ENCODE peak calls at places on chromosomes 12 and 14, in eight cellular contexts. One of them, this sample, is unnamed.
A peak's percentile ranks its signal among the peaks of the same experiment; 100 is the strongest.

GRCh38 chr14:91636604-91637003 is 95.3 kb downstream of the CATSPERB start:
- DNase-seq in lung: no peak
- DNase-seq in Caco-2: no peak
- DNase-seq in cardiac fibroblast: peak; percentile 15
- DNase-seq in tibial nerve: no peak
- DNase-seq in left ventricle myocardium inferior: no peak
- DNase-seq in WERI-Rb-1: no peak
- DNase-seq in heart right ventricle: no peak
- DNase-seq in this sample: no peak

GRCh38 chr12:101963703-101964102 is 86.3 kb downstream of the DRAM1 start:
- DNase-seq in lung: no peak
- DNase-seq in Caco-2: no peak
- DNase-seq in cardiac fibroblast: no peak
- DNase-seq in tibial nerve: no peak
- DNase-seq in left ventricle myocardium inferior: no peak
- DNase-seq in WERI-Rb-1: no peak
- DNase-seq in heart right ventricle: peak; percentile 16
- DNase-seq in this sample: no peak

GRCh38 chr12:130286041-130286440 is 51.6 kb upstream of the PIWIL1 start:
- DNase-seq in lung: no peak
- DNase-seq in Caco-2: no peak
- DNase-seq in cardiac fibroblast: no peak
- DNase-seq in tibial nerve: no peak
- DNase-seq in left ventricle myocardium inferior: no peak
- DNase-seq in WERI-Rb-1: peak; percentile 83
- DNase-seq in heart right ventricle: no peak
- DNase-seq in this sample: no peak

GRCh38 chr12:110582286-110583136 is 607 bp downstream of the PPTC7 start:
- DNase-seq in lung: peak; percentile 56
- DNase-seq in Caco-2: peak; percentile 48
- DNase-seq in cardiac fibroblast: peak; percentile 60
- DNase-seq in tibial nerve: peak; percentile 22
- DNase-seq in left ventricle myocardium inferior: peak; percentile 62
- DNase-seq in WERI-Rb-1: peak; percentile 36
- DNase-seq in heart right ventricle: peak; percentile 61
- DNase-seq in this sample: no peak

GRCh38 chr12:49146406-49146805 is 15.2 kb upstream of the TUBA1B start:
- DNase-seq in lung: no peak
- DNase-seq in Caco-2: no peak
- DNase-seq in cardiac fibroblast: no peak
- DNase-seq in tibial nerve: no peak
- DNase-seq in left ventricle myocardium inferior: no peak
- DNase-seq in WERI-Rb-1: no peak
- DNase-seq in heart right ventricle: no peak
- DNase-seq in this sample: no peak

GRCh38 chr12:5102261-5102789 is 58.6 kb downstream of the KCNA5 start:
- DNase-seq in lung: no peak
- DNase-seq in Caco-2: no peak
- DNase-seq in cardiac fibroblast: peak; percentile 87
- DNase-seq in tibial nerve: no peak
- DNase-seq in left ventricle myocardium inferior: no peak
- DNase-seq in WERI-Rb-1: no peak
- DNase-seq in heart right ventricle: no peak
- DNase-seq in this sample: no peak

GRCh38 chr14:76784881-76785280 is 23.6 kb downstream of the VASH1 start:
- DNase-seq in lung: peak; percentile 65
- DNase-seq in Caco-2: peak; percentile 81
- DNase-seq in cardiac fibroblast: peak; percentile 79
- DNase-seq in tibial nerve: peak; percentile 52
- DNase-seq in left ventricle myocardium inferior: peak; percentile 84
- DNase-seq in WERI-Rb-1: peak; percentile 90
- DNase-seq in heart right ventricle: peak; percentile 82
- DNase-seq in this sample: peak; percentile 29

GRCh38 chr14:105247715-105248367 is 492 bp upstream of the BTBD6 start:
- DNase-seq in lung: no peak
- DNase-seq in Caco-2: no peak
- DNase-seq in cardiac fibroblast: no peak
- DNase-seq in tibial nerve: no peak
- DNase-seq in left ventricle myocardium inferior: no peak
- DNase-seq in WERI-Rb-1: no peak
- DNase-seq in heart right ventricle: no peak
- DNase-seq in this sample: no peak

GRCh38 chr12:75560167-75560566 is 48.8 kb upstream of the KRR1 start:
- DNase-seq in lung: no peak
- DNase-seq in Caco-2: no peak
- DNase-seq in cardiac fibroblast: peak; percentile 76
- DNase-seq in tibial nerve: no peak
- DNase-seq in left ventricle myocardium inferior: no peak
- DNase-seq in WERI-Rb-1: no peak
- DNase-seq in heart right ventricle: no peak
- DNase-seq in this sample: peak; percentile 39

GRCh38 chr14:64114166-64114565 is 180.0 kb downstream of the ESR2 start:
- DNase-seq in lung: no peak
- DNase-seq in Caco-2: no peak
- DNase-seq in cardiac fibroblast: peak; percentile 56
- DNase-seq in tibial nerve: no peak
- DNase-seq in left ventricle myocardium inferior: no peak
- DNase-seq in WERI-Rb-1: peak; percentile 66
- DNase-seq in heart right ventricle: no peak
- DNase-seq in this sample: peak; percentile 28

GRCh38 chr12:48978291-48978740 is at the start of gene WNT1:
- DNase-seq in lung: no peak
- DNase-seq in Caco-2: no peak
- DNase-seq in cardiac fibroblast: no peak
- DNase-seq in tibial nerve: no peak
- DNase-seq in left ventricle myocardium inferior: no peak
- DNase-seq in WERI-Rb-1: no peak
- DNase-seq in heart right ventricle: no peak
- DNase-seq in this sample: no peak

GRCh38 chr14:25015761-25016160 is 34.2 kb downstream of the STXBP6 start:
- DNase-seq in lung: no peak
- DNase-seq in Caco-2: no peak
- DNase-seq in cardiac fibroblast: no peak
- DNase-seq in tibial nerve: no peak
- DNase-seq in left ventricle myocardium inferior: no peak
- DNase-seq in WERI-Rb-1: no peak
- DNase-seq in heart right ventricle: no peak
- DNase-seq in this sample: no peak

GRCh38 chr14:88492272-88493089 is 62.3 kb downstream of the PTPN21 start:
- DNase-seq in lung: peak; percentile 83
- DNase-seq in Caco-2: peak; percentile 73
- DNase-seq in cardiac fibroblast: peak; percentile 85
- DNase-seq in tibial nerve: peak; percentile 42
- DNase-seq in left ventricle myocardium inferior: no peak
- DNase-seq in WERI-Rb-1: peak; percentile 82
- DNase-seq in heart right ventricle: no peak
- DNase-seq in this sample: peak; percentile 32

GRCh38 chr12:32987526-32987925 is 90.9 kb upstream of the PKP2 start:
- DNase-seq in lung: no peak
- DNase-seq in Caco-2: peak; percentile 85
- DNase-seq in cardiac fibroblast: no peak
- DNase-seq in tibial nerve: no peak
- DNase-seq in left ventricle myocardium inferior: no peak
- DNase-seq in WERI-Rb-1: no peak
- DNase-seq in heart right ventricle: no peak
- DNase-seq in this sample: no peak

GRCh38 chr12:92403210-92404175 is 257.8 kb upstream of the BTG1 start:
- DNase-seq in lung: no peak
- DNase-seq in Caco-2: no peak
- DNase-seq in cardiac fibroblast: no peak
- DNase-seq in tibial nerve: no peak
- DNase-seq in left ventricle myocardium inferior: no peak
- DNase-seq in WERI-Rb-1: peak; percentile 9
- DNase-seq in heart right ventricle: no peak
- DNase-seq in this sample: peak; percentile 98

GRCh38 chr14:96170961-96171592 is 33.6 kb upstream of the BDKRB2 start:
- DNase-seq in lung: no peak
- DNase-seq in Caco-2: no peak
- DNase-seq in cardiac fibroblast: no peak
- DNase-seq in tibial nerve: no peak
- DNase-seq in left ventricle myocardium inferior: no peak
- DNase-seq in WERI-Rb-1: no peak
- DNase-seq in heart right ventricle: no peak
- DNase-seq in this sample: no peak

GRCh38 chr12:79373896-79374499 is 316.8 kb downstream of the PAWR start:
- DNase-seq in lung: no peak
- DNase-seq in Caco-2: peak; percentile 46
- DNase-seq in cardiac fibroblast: peak; percentile 38
- DNase-seq in tibial nerve: no peak
- DNase-seq in left ventricle myocardium inferior: no peak
- DNase-seq in WERI-Rb-1: peak; percentile 45
- DNase-seq in heart right ventricle: no peak
- DNase-seq in this sample: no peak

GRCh38 chr14:99038401-99038800 is 233.6 kb downstream of the BCL11B start:
- DNase-seq in lung: no peak
- DNase-seq in Caco-2: no peak
- DNase-seq in cardiac fibroblast: no peak
- DNase-seq in tibial nerve: no peak
- DNase-seq in left ventricle myocardium inferior: no peak
- DNase-seq in WERI-Rb-1: no peak
- DNase-seq in heart right ventricle: no peak
- DNase-seq in this sample: no peak

GRCh38 chr14:99039316-99040041 is 232.5 kb downstream of the BCL11B start:
- DNase-seq in lung: no peak
- DNase-seq in Caco-2: no peak
- DNase-seq in cardiac fibroblast: no peak
- DNase-seq in tibial nerve: no peak
- DNase-seq in left ventricle myocardium inferior: no peak
- DNase-seq in WERI-Rb-1: no peak
- DNase-seq in heart right ventricle: no peak
- DNase-seq in this sample: no peak

GRCh38 chr14:99036594-99037293 is 235.3 kb downstream of the BCL11B start:
- DNase-seq in lung: no peak
- DNase-seq in Caco-2: no peak
- DNase-seq in cardiac fibroblast: no peak
- DNase-seq in tibial nerve: no peak
- DNase-seq in left ventricle myocardium inferior: peak; percentile 30
- DNase-seq in WERI-Rb-1: no peak
- DNase-seq in heart right ventricle: peak; percentile 38
- DNase-seq in this sample: no peak

GRCh38 chr14:99035712-99036593 is 236.0 kb downstream of the BCL11B start:
- DNase-seq in lung: peak; percentile 63
- DNase-seq in Caco-2: peak; percentile 46
- DNase-seq in cardiac fibroblast: peak; percentile 50
- DNase-seq in tibial nerve: peak; percentile 63
- DNase-seq in left ventricle myocardium inferior: peak; percentile 81
- DNase-seq in WERI-Rb-1: no peak
- DNase-seq in heart right ventricle: peak; percentile 80
- DNase-seq in this sample: peak; percentile 93

DNA sequence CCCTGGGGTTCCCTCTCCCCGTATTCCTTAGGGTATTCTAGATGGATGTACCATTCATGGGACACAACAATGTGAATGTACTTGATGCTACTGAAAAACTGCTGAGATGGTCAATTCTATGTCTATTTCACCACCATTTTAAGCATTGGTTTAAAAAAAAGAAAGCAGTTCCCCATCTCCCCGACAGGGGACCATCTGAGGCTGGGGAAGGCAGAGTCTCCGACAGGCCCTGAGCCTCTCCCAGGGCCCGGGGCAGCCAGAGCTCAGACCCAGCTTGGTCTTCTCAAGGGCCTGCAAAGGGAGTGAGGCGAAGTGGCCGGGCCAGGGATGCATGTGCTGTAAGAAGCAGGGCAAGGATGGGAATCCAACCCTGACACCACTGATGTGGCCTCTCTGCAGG is 234.2 kb downstream of the BCL11B start:
- DNase-seq in lung: no peak
- DNase-seq in Caco-2: no peak
- DNase-seq in cardiac fibroblast: no peak
- DNase-seq in tibial nerve: no peak
- DNase-seq in left ventricle myocardium inferior: no peak
- DNase-seq in WERI-Rb-1: no peak
- DNase-seq in heart right ventricle: no peak
- DNase-seq in this sample: no peak
- TF ChIP-seq CTCF in lung: no peak
- TF ChIP-seq CTCF in Caco-2: no peak
- TF ChIP-seq CTCF in cardiac fibroblast: no peak
- TF ChIP-seq CTCF in tibial nerve: no peak
- TF ChIP-seq CTCF in left ventricle myocardium inferior: no peak
- TF ChIP-seq CTCF in WERI-Rb-1: peak; percentile 25
- TF ChIP-seq CTCF in heart right ventricle: no peak
- TF ChIP-seq CTCF in this sample: peak; percentile 15

DNA sequence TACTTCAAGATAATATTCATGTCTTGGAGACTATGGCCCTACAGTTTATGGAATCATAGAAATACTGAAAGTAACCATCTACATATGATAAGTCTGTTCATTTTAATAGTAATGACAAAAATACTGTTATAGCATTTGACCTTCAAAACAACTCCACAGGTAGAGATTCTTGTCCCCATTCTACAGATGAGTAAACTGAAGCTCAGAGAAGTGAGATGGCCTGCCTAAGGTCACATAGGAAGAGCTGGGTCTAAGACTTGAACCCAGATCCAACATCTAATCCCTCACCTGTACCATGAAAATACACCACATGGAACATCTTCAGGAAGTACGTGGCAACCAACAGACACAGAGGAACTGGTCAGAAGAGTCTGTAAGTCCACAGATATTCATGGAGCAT is 7.0 kb upstream of the WSCD2 start:
- DNase-seq in lung: no peak
- DNase-seq in Caco-2: no peak
- DNase-seq in cardiac fibroblast: no peak
- DNase-seq in tibial nerve: no peak
- DNase-seq in left ventricle myocardium inferior: no peak
- DNase-seq in WERI-Rb-1: no peak
- DNase-seq in heart right ventricle: no peak
- DNase-seq in this sample: no peak
- H3K4me3 ChIP-seq in lung: no peak overlapping the region
- H3K4me3 ChIP-seq in Caco-2: no peak overlapping the region
- H3K4me3 ChIP-seq in cardiac fibroblast: no peak overlapping the region
- H3K4me3 ChIP-seq in tibial nerve: no peak overlapping the region
- H3K4me3 ChIP-seq in left ventricle myocardium inferior: no peak overlapping the region
- H3K4me3 ChIP-seq in WERI-Rb-1: no peak overlapping the region
- H3K4me3 ChIP-seq in heart right ventricle: no peak overlapping the region
- H3K4me3 ChIP-seq in this sample: no peak overlapping the region

GRCh38 chr14:101808020-101808641 is 46.6 kb downstream of the PPP2R5C start:
- DNase-seq in lung: no peak
- DNase-seq in Caco-2: no peak
- DNase-seq in cardiac fibroblast: no peak
- DNase-seq in tibial nerve: no peak
- DNase-seq in left ventricle myocardium inferior: no peak
- DNase-seq in WERI-Rb-1: peak; percentile 69
- DNase-seq in heart right ventricle: no peak
- DNase-seq in this sample: no peak
- TF ChIP-seq CTCF in lung: no peak
- TF ChIP-seq CTCF in Caco-2: no peak
- TF ChIP-seq CTCF in cardiac fibroblast: no peak
- TF ChIP-seq CTCF in tibial nerve: no peak
- TF ChIP-seq CTCF in left ventricle myocardium inferior: no peak
- TF ChIP-seq CTCF in WERI-Rb-1: peak; percentile 58
- TF ChIP-seq CTCF in heart right ventricle: peak; percentile 11
- TF ChIP-seq CTCF in this sample: peak; percentile 36

DNA sequence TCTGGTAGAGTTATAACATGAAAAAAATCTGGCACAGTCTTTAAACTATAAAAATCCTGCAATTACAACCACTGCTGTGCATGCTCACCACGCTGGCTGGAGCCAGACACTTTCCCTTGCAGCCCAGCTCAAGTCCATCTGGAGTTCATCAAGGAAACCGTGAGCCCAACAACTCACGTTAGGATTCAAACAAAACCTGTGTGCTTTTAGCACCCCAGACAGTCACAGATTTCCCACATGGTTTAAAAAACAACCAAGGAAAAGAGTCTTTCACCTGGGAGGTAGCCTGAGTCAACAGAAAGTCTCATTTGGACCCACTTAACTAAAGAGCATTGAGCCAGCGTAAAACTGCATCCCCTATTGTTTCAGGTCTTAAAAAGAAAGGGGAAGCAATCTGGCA is 4.7 kb downstream of the LRIG3 start:
- DNase-seq in lung: no peak
- DNase-seq in Caco-2: no peak
- DNase-seq in cardiac fibroblast: peak; percentile 39
- DNase-seq in tibial nerve: no peak
- DNase-seq in left ventricle myocardium inferior: peak; percentile 29
- DNase-seq in WERI-Rb-1: no peak
- DNase-seq in heart right ventricle: peak; percentile 18
- DNase-seq in this sample: no peak
- H3K4me3 ChIP-seq in lung: no peak overlapping the region
- H3K4me3 ChIP-seq in Caco-2: no peak overlapping the region
- H3K4me3 ChIP-seq in cardiac fibroblast: no peak overlapping the region
- H3K4me3 ChIP-seq in tibial nerve: peak overlapping the region; percentile 92
- H3K4me3 ChIP-seq in left ventricle myocardium inferior: peak overlapping the region; percentile 40
- H3K4me3 ChIP-seq in WERI-Rb-1: peak overlapping the region; percentile 12
- H3K4me3 ChIP-seq in heart right ventricle: no peak overlapping the region
- H3K4me3 ChIP-seq in this sample: no peak overlapping the region

This sample was measured in retinal pigment epithelial cell.